ENCODE peak calls at places on chromosomes 11 and 22, in six cellular contexts. E, O, B, Z, U and K are unnamed samples.

GRCh38 chr11:128610765-128611617 is 23.6 kb upstream of the ETS1 start:
- DNase-seq in O (peak), U (no peak), Z (no peak), E (no peak), B (no peak), K (no peak)

GRCh38 chr11:22477312-22477711 is 139.1 kb downstream of the SLC17A6 start:
- DNase-seq in Z (no peak), U (no peak), B (peak), O (peak), E (no peak), K (no peak)

GRCh38 chr11:43644626-43645299 is 35.8 kb upstream of the HSD17B12 start:
- DNase-seq in Z (no peak), O (peak), E (no peak), U (no peak), B (peak), K (peak)

GRCh38 chr11:127106142-127106541 is 105.6 kb upstream of the KIRREL3 start:
- DNase-seq in Z (no peak), B (no peak), U (peak), E (no peak), O (no peak), K (peak)

GRCh38 chr22:35977136-35977535 is 51.5 kb downstream of the RBFOX2 start:
- DNase-seq in Z (no peak), U (no peak), O (no peak), B (peak), E (no peak), K (no peak)

GRCh38 chr22:39456262-39457046 is at the start of gene MGAT3:
- DNase-seq in B (no peak), O (no peak), Z (no peak), U (no peak), E (no peak), K (no peak)

GRCh38 chr22:42396621-42397331 is 35.4 kb downstream of the NFAM1 start:
- DNase-seq in O (peak), B (no peak), U (peak), E (no peak), Z (peak), K (no peak)

GRCh38 chr22:18005201-18005926 is 19.0 kb downstream of the MICAL3 start:
- DNase-seq in E (no peak), U (no peak), Z (no peak), B (no peak), O (no peak), K (no peak)

GRCh38 chr11:6900327-6900999 is 8.2 kb upstream of the OR2D2 start:
- DNase-seq in U (no peak), E (no peak), Z (no peak), O (peak), B (no peak), K (no peak)

GRCh38 chr11:45142241-45142885 is 4.1 kb upstream of the PRDM11 start:
- DNase-seq in O (no peak), B (no peak), E (no peak), U (no peak), Z (no peak), K (no peak)

GRCh38 chr11:69444381-69445130 is 36.9 kb upstream of the LINC01488 start:
- DNase-seq in O (no peak), Z (no peak), E (peak), B (peak), U (peak), K (peak)

GRCh38 chr11:64536396-64536935 is 54.6 kb upstream of the SLC22A12 start:
- DNase-seq in O (no peak), E (no peak), Z (no peak), B (peak), U (no peak), K (no peak)

GRCh38 chr22:37201066-37201820 is 11.0 kb downstream of the SSTR3 start:
- DNase-seq in E (no peak), Z (no peak), U (no peak), B (no peak), O (no peak), K (no peak)
- H3K4me3 ChIP-seq in E (no peak), Z (no peak), U (no peak), B (no peak), O (no peak), K (no peak)

DNA sequence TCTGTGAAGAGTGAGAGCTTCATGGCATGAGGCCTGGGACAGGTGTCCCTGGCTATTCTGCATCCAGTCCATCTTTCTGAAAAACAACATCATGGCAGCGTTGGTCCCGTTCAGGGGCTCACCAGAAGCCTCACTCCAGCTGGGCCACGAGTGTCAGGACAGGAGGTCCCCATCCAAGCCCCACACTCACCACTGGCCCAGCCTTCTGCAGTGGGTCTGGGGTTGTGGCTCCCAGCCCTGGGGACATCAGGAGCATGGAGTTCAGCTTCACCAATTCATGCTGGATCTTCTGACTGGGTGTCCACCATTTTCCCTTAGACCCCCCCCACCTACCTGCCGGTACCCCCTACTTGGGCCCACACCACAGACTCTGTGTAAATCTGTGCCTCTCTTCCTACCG is 400.3 kb downstream of the BRD1 start:
- DNase-seq in E (no peak), O (no peak), Z (no peak), U (no peak), B (no peak), K (no peak)
- TF ChIP-seq EZH2 in E (no peak), O (no peak), Z (no peak), U (no peak), B (no peak), K (no peak)

GRCh38 chr22:50188356-50188755 is 2.6 kb downstream of the TRABD start:
- DNase-seq in B (no peak), O (no peak), U (no peak), E (no peak), Z (no peak), K (no peak)
- TF ChIP-seq CTCF in B (no peak), O (no peak), U (no peak), E (no peak), Z (no peak), K (no peak)

GRCh38 chr22:46773074-46773473 is 10.6 kb downstream of the TBC1D22A start:
- DNase-seq in B (no peak), Z (no peak), O (peak), U (no peak), E (no peak), K (no peak)
- H3K4me3 ChIP-seq in B (no peak), Z (peak), O (no peak), U (no peak), E (no peak), K (no peak)

GRCh38 chr11:120096326-120096725 is 41.6 kb downstream of the TRIM29 start:
- DNase-seq in O (no peak), U (no peak), E (no peak), Z (no peak), B (no peak), K (no peak)
- TF ChIP-seq EZH2 in O (no peak), U (no peak), E (no peak), Z (no peak), B (no peak), K (no peak)